ENCODE peak calls at places on chromosomes 11 and 22, in nine cellular contexts. One of them, this sample, is unnamed.

GRCh38 chr11:106187860-106188456 is 110.5 kb downstream of the AASDHPPT start:
- DNase-seq in AG08395: no peak
- DNase-seq in hypothalamus: no peak
- DNase-seq in lower lobe of right lung: no peak
- DNase-seq in activated T-cell treated with anti-CD3 and anti-CD28 coated beads for 1 hour: no peak
- DNase-seq in effector memory CD4-positive, alpha-beta T cell: no peak
- DNase-seq in activated CD4-positive, CD25-positive, alpha-beta regulatory T cell: no peak
- DNase-seq in HT1080: no peak
- DNase-seq in nephron progenitor cell: no peak
- DNase-seq in this sample: no peak

GRCh38 chr11:66317322-66317765 is 500 bp upstream of the CD248 start:
- DNase-seq in AG08395: peak; percentile 76
- DNase-seq in hypothalamus: no peak
- DNase-seq in lower lobe of right lung: no peak
- DNase-seq in activated T-cell treated with anti-CD3 and anti-CD28 coated beads for 1 hour: peak; percentile 43
- DNase-seq in effector memory CD4-positive, alpha-beta T cell: no peak
- DNase-seq in activated CD4-positive, CD25-positive, alpha-beta regulatory T cell: no peak
- DNase-seq in HT1080: no peak
- DNase-seq in nephron progenitor cell: no peak
- DNase-seq in this sample: no peak

GRCh38 chr11:130561441-130561881 is 113.0 kb downstream of the ADAMTS15 start:
- DNase-seq in AG08395: no peak
- DNase-seq in hypothalamus: no peak
- DNase-seq in lower lobe of right lung: no peak
- DNase-seq in activated T-cell treated with anti-CD3 and anti-CD28 coated beads for 1 hour: no peak
- DNase-seq in effector memory CD4-positive, alpha-beta T cell: no peak
- DNase-seq in activated CD4-positive, CD25-positive, alpha-beta regulatory T cell: no peak
- DNase-seq in HT1080: no peak
- DNase-seq in nephron progenitor cell: no peak
- DNase-seq in this sample: no peak

GRCh38 chr11:57571631-57572030 is 4.2 kb upstream of the UBE2L6 start:
- DNase-seq in AG08395: no peak
- DNase-seq in hypothalamus: no peak
- DNase-seq in lower lobe of right lung: no peak
- DNase-seq in activated T-cell treated with anti-CD3 and anti-CD28 coated beads for 1 hour: no peak
- DNase-seq in effector memory CD4-positive, alpha-beta T cell: no peak
- DNase-seq in activated CD4-positive, CD25-positive, alpha-beta regulatory T cell: no peak
- DNase-seq in HT1080: no peak
- DNase-seq in nephron progenitor cell: no peak
- DNase-seq in this sample: no peak

GRCh38 chr11:1196516-1197391 is 26.1 kb upstream of the MUC5B start:
- DNase-seq in AG08395: no peak
- DNase-seq in hypothalamus: no peak
- DNase-seq in lower lobe of right lung: peak; percentile 36
- DNase-seq in activated T-cell treated with anti-CD3 and anti-CD28 coated beads for 1 hour: no peak
- DNase-seq in effector memory CD4-positive, alpha-beta T cell: no peak
- DNase-seq in activated CD4-positive, CD25-positive, alpha-beta regulatory T cell: no peak
- DNase-seq in HT1080: no peak
- DNase-seq in nephron progenitor cell: no peak
- DNase-seq in this sample: no peak

GRCh38 chr11:108872781-108873291 is 208.0 kb downstream of the DDX10 start:
- DNase-seq in AG08395: no peak
- DNase-seq in hypothalamus: no peak
- DNase-seq in lower lobe of right lung: no peak
- DNase-seq in activated T-cell treated with anti-CD3 and anti-CD28 coated beads for 1 hour: no peak
- DNase-seq in effector memory CD4-positive, alpha-beta T cell: no peak
- DNase-seq in activated CD4-positive, CD25-positive, alpha-beta regulatory T cell: no peak
- DNase-seq in HT1080: peak; percentile 30
- DNase-seq in nephron progenitor cell: no peak
- DNase-seq in this sample: no peak

GRCh38 chr11:84962018-84962417 is 665.1 kb downstream of the DLG2 start:
- DNase-seq in AG08395: no peak
- DNase-seq in hypothalamus: no peak
- DNase-seq in lower lobe of right lung: no peak
- DNase-seq in activated T-cell treated with anti-CD3 and anti-CD28 coated beads for 1 hour: no peak
- DNase-seq in effector memory CD4-positive, alpha-beta T cell: no peak
- DNase-seq in activated CD4-positive, CD25-positive, alpha-beta regulatory T cell: no peak
- DNase-seq in HT1080: no peak
- DNase-seq in nephron progenitor cell: no peak
- DNase-seq in this sample: no peak

GRCh38 chr11:70176940-70177689 is 26.0 kb upstream of the FADD start:
- DNase-seq in AG08395: peak; percentile 43
- DNase-seq in hypothalamus: no peak
- DNase-seq in lower lobe of right lung: peak; percentile 60
- DNase-seq in activated T-cell treated with anti-CD3 and anti-CD28 coated beads for 1 hour: peak; percentile 19
- DNase-seq in effector memory CD4-positive, alpha-beta T cell: peak; percentile 19
- DNase-seq in activated CD4-positive, CD25-positive, alpha-beta regulatory T cell: peak; percentile 18
- DNase-seq in HT1080: no peak
- DNase-seq in nephron progenitor cell: peak; percentile 64
- DNase-seq in this sample: peak; percentile 27

GRCh38 chr11:35852056-35852455 is 91.8 kb upstream of the LDLRAD3 start:
- DNase-seq in AG08395: no peak
- DNase-seq in hypothalamus: no peak
- DNase-seq in lower lobe of right lung: no peak
- DNase-seq in activated T-cell treated with anti-CD3 and anti-CD28 coated beads for 1 hour: no peak
- DNase-seq in effector memory CD4-positive, alpha-beta T cell: no peak
- DNase-seq in activated CD4-positive, CD25-positive, alpha-beta regulatory T cell: no peak
- DNase-seq in HT1080: no peak
- DNase-seq in nephron progenitor cell: no peak
- DNase-seq in this sample: no peak

GRCh38 chr11:62917906-62918502 is 3.2 kb downstream of the CHRM1 start:
- DNase-seq in AG08395: no peak
- DNase-seq in hypothalamus: no peak
- DNase-seq in lower lobe of right lung: peak; percentile 9
- DNase-seq in activated T-cell treated with anti-CD3 and anti-CD28 coated beads for 1 hour: no peak
- DNase-seq in effector memory CD4-positive, alpha-beta T cell: no peak
- DNase-seq in activated CD4-positive, CD25-positive, alpha-beta regulatory T cell: no peak
- DNase-seq in HT1080: no peak
- DNase-seq in nephron progenitor cell: no peak
- DNase-seq in this sample: no peak

GRCh38 chr22:27636716-27637503 is 164.6 kb downstream of the MN1 start:
- DNase-seq in AG08395: no peak
- DNase-seq in hypothalamus: no peak
- DNase-seq in lower lobe of right lung: no peak
- DNase-seq in activated T-cell treated with anti-CD3 and anti-CD28 coated beads for 1 hour: no peak
- DNase-seq in effector memory CD4-positive, alpha-beta T cell: no peak
- DNase-seq in activated CD4-positive, CD25-positive, alpha-beta regulatory T cell: no peak
- DNase-seq in HT1080: no peak
- DNase-seq in nephron progenitor cell: no peak
- DNase-seq in this sample: no peak

GRCh38 chr11:29448246-29448877 is 568.5 kb downstream of the KCNA4 start:
- DNase-seq in AG08395: peak; percentile 71
- DNase-seq in hypothalamus: no peak
- DNase-seq in lower lobe of right lung: no peak
- DNase-seq in activated T-cell treated with anti-CD3 and anti-CD28 coated beads for 1 hour: no peak
- DNase-seq in effector memory CD4-positive, alpha-beta T cell: no peak
- DNase-seq in activated CD4-positive, CD25-positive, alpha-beta regulatory T cell: no peak
- DNase-seq in HT1080: no peak
- DNase-seq in nephron progenitor cell: peak; percentile 9
- DNase-seq in this sample: no peak

GRCh38 chr11:83238111-83238510 is 44.6 kb downstream of the ANKRD42 start:
- DNase-seq in AG08395: no peak
- DNase-seq in hypothalamus: no peak
- DNase-seq in lower lobe of right lung: no peak
- DNase-seq in activated T-cell treated with anti-CD3 and anti-CD28 coated beads for 1 hour: no peak
- DNase-seq in effector memory CD4-positive, alpha-beta T cell: no peak
- DNase-seq in activated CD4-positive, CD25-positive, alpha-beta regulatory T cell: no peak
- DNase-seq in HT1080: no peak
- DNase-seq in nephron progenitor cell: no peak
- DNase-seq in this sample: no peak